ENCODE peak calls at places on chromosomes 5 and 9, in nine cellular contexts. Q is LHCN-M2; B is activated CD8-positive, alpha-beta memory T cell treated with anti-CD3 and anti-CD28 coated beads for 24 hours; C is heart right ventricle; U is H7; H is stimulated activated CD4-positive, alpha-beta T cell treated with anti-CD3 and anti-CD28 coated beads, Interleukin-12 subunit alpha, Interleukin-12 subunit beta, amount 100 ng/mL, for 4 hours; E is GM23248; T is WTC11; J is HT1080. D is an unnamed sample.

GRCh38 chr9:27429917-27430316 is 94.2 kb upstream of the IFNK start:
- DNase-seq in Q (no peak), E (no peak), H (no peak), B (no peak), J (no peak), U (no peak), C (no peak), T (no peak), D (no peak)

GRCh38 chr5:179166886-179167841 is 107.0 kb downstream of the ZNF354C start:
- DNase-seq in E (peak; percentile 78), Q (peak; percentile 18), U (peak; percentile 99), T (peak; percentile 74), C (peak; percentile 39), H (peak; percentile 72), J (no peak), B (peak; percentile 91), D (peak; percentile 72)

GRCh38 chr9:110580850-110581249 is 1.3 kb upstream of the SVEP1 start:
- DNase-seq in T (no peak), H (no peak), Q (no peak), B (no peak), E (peak; percentile 71), J (no peak), U (no peak), C (no peak), D (no peak)

GRCh38 chr5:159878988-159879471 is 37.3 kb upstream of the ADRA1B start:
- DNase-seq in J (peak; percentile 84), E (peak; percentile 96), U (peak; percentile 72), T (peak; percentile 54), C (peak; percentile 64), H (no peak), Q (peak; percentile 90), B (no peak), D (peak; percentile 21)

GRCh38 chr5:145697251-145698016 is 137.7 kb downstream of the PRELID2 start:
- DNase-seq in Q (peak; percentile 76), J (peak; percentile 64), C (no peak), U (peak; percentile 2), E (peak; percentile 61), T (peak; percentile 22), H (no peak), B (no peak), D (peak; percentile 29)

GRCh38 chr9:134560206-134560605 is 81.4 kb upstream of the COL5A1 start:
- DNase-seq in U (no peak), T (no peak), E (no peak), H (no peak), J (no peak), B (no peak), C (no peak), Q (no peak), D (no peak)

GRCh38 chr5:139636207-139636792 is 11.8 kb upstream of the CXXC5 start:
- DNase-seq in J (no peak), E (peak; percentile 44), H (peak; percentile 27), C (no peak), Q (no peak), B (peak; percentile 77), T (no peak), U (peak; percentile 50), D (peak; percentile 11)

GRCh38 chr5:97425511-97425910 is 242.5 kb upstream of the RIOK2 start:
- DNase-seq in C (no peak), Q (peak; percentile 46), J (no peak), E (peak; percentile 33), H (no peak), U (no peak), T (peak; percentile 55), B (no peak), D (peak; percentile 28)

GRCh38 chr5:143066556-143067281 is 296.5 kb downstream of the ARHGAP26 start:
- DNase-seq in Q (peak; percentile 91), C (peak; percentile 43), T (no peak), E (peak; percentile 61), U (peak; percentile 14), J (no peak), B (peak; percentile 62), H (peak; percentile 35), D (no peak)

GRCh38 chr5:76082790-76083554 is at the start of gene SV2C:
- DNase-seq in U (peak; percentile 81), Q (peak; percentile 3), B (peak; percentile 68), J (peak; percentile 5), E (peak; percentile 44), C (no peak), H (no peak), T (peak; percentile 47), D (peak; percentile 28)

GRCh38 chr5:69046375-69046957 is 47.3 kb upstream of the SLC30A5 start:
- DNase-seq in B (no peak), E (peak; percentile 40), J (peak; percentile 21), U (no peak), T (no peak), H (no peak), Q (peak; percentile 25), C (no peak), D (no peak)

GRCh38 chr5:1537166-1538154 is 13.7 kb upstream of the LPCAT1 start:
- DNase-seq in U (no peak), C (no peak), J (no peak), B (peak; percentile 54), Q (no peak), H (no peak), T (no peak), E (no peak), D (no peak)

GRCh38 chr9:134602547-134603362 is 38.8 kb upstream of the COL5A1 start:
- DNase-seq in Q (peak; percentile 89), H (no peak), E (peak; percentile 99), C (peak; percentile 36), T (no peak), B (no peak), J (peak; percentile 100), U (peak; percentile 32), D (peak; percentile 3)

GRCh38 chr9:113682297-113682771 is 193.8 kb upstream of the ZNF618 start:
- DNase-seq in J (peak; percentile 70), U (peak; percentile 79), Q (peak; percentile 79), E (peak; percentile 79), C (peak; percentile 67), H (peak; percentile 36), B (peak; percentile 74), T (peak; percentile 87), D (peak; percentile 82)

GRCh38 chr5:17269201-17269600 is 51.8 kb downstream of the BASP1 start:
- DNase-seq in T (no peak), B (no peak), J (no peak), Q (no peak), U (no peak), E (no peak), H (no peak), C (no peak), D (no peak)

GRCh38 chr9:88691811-88692210 is 156.8 kb downstream of the NXNL2 start:
- DNase-seq in B (no peak), T (no peak), H (no peak), C (no peak), E (peak; percentile 59), U (no peak), J (no peak), Q (peak; percentile 90), D (no peak)

GRCh38 chr5:159877894-159878448 is 38.3 kb upstream of the ADRA1B start:
- DNase-seq in U (no peak), J (no peak), E (no peak), H (no peak), B (no peak), Q (no peak), T (no peak), C (peak; percentile 47), D (no peak)

D was measured in endothelial cell.